ENCODE peak calls at places on chromosomes 16 and 17, in seven cellular contexts. B is HCT116, W is K562, H is WTC11, D is H1, A is GM12878, K is HepG2. J is an unnamed sample.

GRCh38 chr17:21143695-21144094 is 16.9 kb downstream of the DHRS7B start:
- DNase-seq in B (no peak), K (no peak), D (no peak), W (no peak), H (no peak), A (no peak), J (no peak)

GRCh38 chr17:51351890-51352289 is 91.5 kb downstream of the UTP18 start:
- DNase-seq in A (no peak), B (no peak), W (no peak), D (no peak), H (no peak), K (no peak), J (no peak)

GRCh38 chr17:45320931-45321461 is 4.2 kb upstream of the MAP3K14 start:
- DNase-seq in H (no peak), B (peak), K (no peak), W (peak), D (no peak), A (no peak), J (peak)

GRCh38 chr17:65277576-65277975 is 140.4 kb downstream of the RGS9 start:
- DNase-seq in W (no peak), D (no peak), H (no peak), B (no peak), K (no peak), A (no peak), J (no peak)

GRCh38 chr16:57670206-57670605 is 2.1 kb downstream of the ADGRG3 start:
- DNase-seq in W (no peak), A (no peak), B (no peak), K (no peak), H (no peak), D (no peak), J (no peak)

GRCh38 chr17:45218895-45219661 is 2.6 kb upstream of the FMNL1 start:
- DNase-seq in H (peak), D (no peak), K (peak), W (peak), A (no peak), B (peak), J (peak)

GRCh38 chr17:29444589-29444988 is 54.4 kb downstream of the TAOK1 start:
- DNase-seq in D (no peak), H (no peak), B (no peak), W (no peak), K (no peak), A (no peak), J (no peak)

GRCh38 chr16:3074860-3075545 is 9.6 kb downstream of the IL32 start:
- DNase-seq in A (peak), K (no peak), D (no peak), W (no peak), B (no peak), H (no peak), J (no peak)

GRCh38 chr17:61221181-61221580 is 178.5 kb upstream of the TBX2 start:
- DNase-seq in D (no peak), H (no peak), K (no peak), W (no peak), B (no peak), A (no peak), J (no peak)

GRCh38 chr17:81510798-81511549 is 1.6 kb downstream of the ACTG1 start:
- DNase-seq in D (no peak), A (no peak), K (no peak), H (no peak), W (no peak), B (no peak), J (no peak)

GRCh38 chr17:79363552-79364275 is 247.1 kb downstream of the RBFOX3 start:
- DNase-seq in K (no peak), B (no peak), H (no peak), A (no peak), D (no peak), W (no peak), J (no peak)

GRCh38 chr16:12078405-12079245 is 102.1 kb downstream of the SNX29 start:
- DNase-seq in H (no peak), A (no peak), W (no peak), B (no peak), K (no peak), D (no peak), J (no peak)

GRCh38 chr16:369275-369865 is 968 bp downstream of the MRPL28 start:
- DNase-seq in W (peak), H (no peak), D (no peak), A (no peak), B (no peak), K (no peak), J (no peak)

GRCh38 chr17:10631048-10631700 is 25.9 kb downstream of the MYH3 start:
- DNase-seq in A (no peak), H (peak), B (no peak), K (no peak), D (no peak), W (peak), J (peak)

GRCh38 chr16:85686912-85687591 is 1.7 kb downstream of the GINS2 start:
- DNase-seq in H (no peak), B (no peak), K (no peak), D (no peak), A (no peak), W (peak), J (no peak)

GRCh38 chr16:11743308-11744074 is 834 bp upstream of the TXNDC11 start:
- DNase-seq in A (no peak), K (peak), W (no peak), D (no peak), B (peak), H (no peak), J (peak)

GRCh38 chr16:66026211-66026610 is 340.3 kb upstream of the CDH5 start:
- DNase-seq in D (peak), K (no peak), B (no peak), A (no peak), W (no peak), H (peak), J (peak)

GRCh38 chr17:42403150-42403549 is 14.9 kb upstream of the STAT3 start:
- DNase-seq in K (no peak), A (no peak), H (peak), B (no peak), D (no peak), W (peak), J (no peak)

GRCh38 chr17:42221886-42222745 is 27.8 kb upstream of the GHDC start:
- DNase-seq in W (peak), K (peak), A (no peak), D (peak), B (peak), H (peak), J (peak)

GRCh38 chr16:477287-477686 is 50.2 kb upstream of the CAPN15 start:
- DNase-seq in W (no peak), K (no peak), A (no peak), D (no peak), B (no peak), H (no peak), J (no peak)

GRCh38 chr17:36094232-36094631 is 4.3 kb upstream of the CCL3 start:
- DNase-seq in B (no peak), A (no peak), K (no peak), W (no peak), D (no peak), H (no peak), J (no peak)

GRCh38 chr17:31907342-31907975 is 6.0 kb upstream of the UTP6 start:
- DNase-seq in B (no peak), K (no peak), A (no peak), W (no peak), H (no peak), D (no peak), J (no peak)

GRCh38 chr17:66426397-66427033 is 124.1 kb downstream of the PRKCA start:
- DNase-seq in W (peak), A (no peak), D (no peak), B (peak), H (no peak), K (peak), J (peak)

GRCh38 chr17:43018008-43018853 is 4.0 kb downstream of the VAT1 start:
- DNase-seq in B (no peak), K (no peak), H (no peak), D (no peak), A (no peak), W (no peak), J (no peak)

GRCh38 chr17:65243838-65244237 is 106.7 kb downstream of the RGS9 start:
- DNase-seq in H (no peak), D (no peak), W (no peak), K (no peak), B (peak), A (no peak), J (peak)

GRCh38 chr16:3282103-3282746 is 1.1 kb upstream of the ZNF263 start:
- DNase-seq in H (peak), A (no peak), B (no peak), D (no peak), K (peak), W (no peak), J (peak)

GRCh38 chr17:42655528-42655927 is 3.6 kb upstream of the TUBG2 start:
- DNase-seq in H (no peak), W (no peak), B (no peak), K (no peak), D (no peak), A (no peak), J (no peak)

GRCh38 chr17:81866440-81867122 is 4.6 kb downstream of the ARHGDIA start:
- DNase-seq in K (no peak), W (no peak), H (no peak), D (no peak), B (no peak), A (no peak), J (no peak)

GRCh38 chr17:2237521-2237921 is 66.1 kb downstream of the SMG6 start:
- DNase-seq in H (no peak), W (no peak), K (no peak), A (no peak), D (no peak), B (no peak), J (no peak)

GRCh38 chr16:82016964-82017363 is 5.7 kb upstream of the SDR42E1 start:
- DNase-seq in K (no peak), B (no peak), H (no peak), W (no peak), A (no peak), D (no peak), J (no peak)

GRCh38 chr16:14569213-14569612 is 60.8 kb downstream of the PARN start:
- DNase-seq in W (no peak), K (no peak), D (no peak), H (no peak), B (no peak), A (no peak), J (no peak)

GRCh38 chr17:45086346-45086745 is 25.2 kb downstream of the NMT1 start:
- DNase-seq in D (no peak), K (no peak), B (no peak), A (no peak), W (no peak), H (no peak), J (no peak)

GRCh38 chr16:87540072-87540976 is 47.5 kb upstream of the ZCCHC14 start:
- DNase-seq in B (no peak), H (no peak), D (no peak), A (no peak), K (no peak), W (no peak), J (no peak)

GRCh38 chr16:88510091-88510719 is 57.1 kb downstream of the ZFPM1 start:
- DNase-seq in W (no peak), H (no peak), A (no peak), D (no peak), K (no peak), B (no peak), J (peak)

GRCh38 chr16:30893082-30893743 is 664 bp downstream of the BCL7C start:
- DNase-seq in A (no peak), W (peak), D (no peak), H (peak), B (no peak), K (no peak), J (no peak)

GRCh38 chr16:79628501-79628975 is 28.0 kb upstream of the MAF start:
- DNase-seq in H (no peak), W (no peak), A (peak), D (no peak), B (no peak), K (no peak), J (no peak)

GRCh38 chr17:337866-338265 is 14.7 kb downstream of the RPH3AL start:
- DNase-seq in B (no peak), H (no peak), D (no peak), A (peak), K (no peak), W (no peak), J (no peak)

GRCh38 chr17:336110-337021 is 16.2 kb downstream of the RPH3AL start:
- DNase-seq in B (no peak), D (no peak), A (no peak), W (no peak), H (no peak), K (no peak), J (no peak)

GRCh38 chr16:31382485-31383161 is 10.5 kb upstream of the ITGAD start:
- DNase-seq in K (peak), B (peak), H (peak), D (peak), W (peak), A (no peak), J (peak)

GRCh38 chr16:47780213-47780612 is 319.1 kb downstream of the PHKB start:
- DNase-seq in K (no peak), B (no peak), H (no peak), W (no peak), A (no peak), D (no peak), J (no peak)

GRCh38 chr16:47777191-47777590 is 316.1 kb downstream of the PHKB start:
- DNase-seq in K (no peak), B (no peak), D (no peak), W (no peak), H (no peak), A (no peak), J (no peak)

GRCh38 chr16:47778106-47778803 is 317.1 kb downstream of the PHKB start:
- DNase-seq in K (no peak), H (no peak), D (no peak), B (no peak), A (no peak), W (no peak), J (no peak)

GRCh38 chr16:47774661-47775060 is 313.5 kb downstream of the PHKB start:
- DNase-seq in H (peak), A (no peak), D (peak), B (no peak), K (peak), W (no peak), J (no peak)

DNA sequence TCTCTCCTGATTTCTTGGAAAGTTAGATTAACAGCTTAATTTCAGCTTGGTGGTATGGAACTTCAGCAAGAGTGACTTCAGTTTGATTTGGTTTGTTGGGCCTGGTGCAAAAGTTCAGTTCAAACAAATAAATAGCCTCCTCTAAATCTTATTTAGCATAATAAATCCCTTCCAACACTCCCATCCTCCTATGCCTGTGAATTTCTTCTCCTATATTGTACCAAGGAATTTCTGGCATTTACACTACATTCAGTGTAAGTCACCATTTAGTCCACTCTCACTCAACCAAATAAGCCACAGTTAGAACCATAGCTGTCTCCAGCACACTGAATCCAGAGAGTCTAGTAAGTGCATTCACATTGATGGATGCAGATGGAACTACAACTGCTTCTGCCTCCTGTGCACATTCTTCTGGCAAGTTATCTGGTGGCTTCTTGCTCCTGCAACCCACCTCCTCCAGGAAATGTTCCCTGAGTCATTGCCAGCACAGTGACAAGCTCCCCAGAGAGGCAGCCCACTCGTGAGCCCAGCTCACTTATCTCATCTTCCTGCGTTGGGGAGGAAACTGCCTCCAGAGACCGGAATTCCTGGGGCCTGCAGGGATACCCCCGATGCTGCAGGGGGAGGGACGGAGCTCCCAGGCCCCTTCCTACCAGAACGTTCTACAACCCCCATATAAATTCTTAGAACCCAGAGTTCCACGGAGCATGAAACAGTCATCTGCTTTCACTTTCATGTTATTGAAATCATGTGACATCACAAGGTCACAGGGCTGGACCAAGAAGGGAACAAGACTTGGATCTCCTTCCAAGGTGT is 318.3 kb downstream of the PHKB start:
- DNase-seq in D (no peak), H (no peak), K (no peak), B (no peak), W (no peak), A (peak), J (no peak)
- TF ChIP-seq SP1 in D (no peak), H (no peak), K (no peak), B (no peak), W (no peak), A (no peak), J (no peak)

GRCh38 chr16:83717308-83717707 is 90.5 kb upstream of the HSBP1 start:
- DNase-seq in K (no peak), B (no peak), A (no peak), D (no peak), H (peak), W (peak), J (peak)
- TF ChIP-seq SP1 in K (no peak), B (no peak), A (no peak), D (no peak), H (no peak), W (no peak), J (no peak)

DNA sequence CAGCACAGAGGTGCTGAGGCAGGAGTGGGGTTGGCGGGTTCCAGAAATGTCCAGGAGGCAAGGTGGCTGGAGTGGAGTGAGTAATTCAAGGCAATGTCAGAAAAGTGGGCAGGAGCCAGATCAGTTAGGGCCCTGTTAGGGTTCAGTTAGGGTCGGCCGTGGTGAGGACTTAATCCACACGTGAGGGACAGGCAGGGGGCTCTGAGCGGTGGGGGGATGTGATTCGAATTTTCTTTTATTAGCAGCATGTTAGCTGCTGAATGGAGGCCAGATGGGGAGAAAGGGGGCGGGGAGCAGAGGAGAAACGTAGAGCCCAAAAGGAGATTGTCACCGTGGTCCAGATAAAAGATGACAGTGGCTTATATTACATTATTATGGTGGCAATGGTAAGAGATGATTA is 390.3 kb downstream of the HAPSTR1 start:
- DNase-seq in A (no peak), W (no peak), K (no peak), H (no peak), D (no peak), B (no peak), J (no peak)
- TF ChIP-seq SP1 in A (no peak), W (no peak), K (no peak), H (no peak), D (no peak), B (no peak), J (no peak)

GRCh38 chr17:47272491-47272890 is 18.9 kb downstream of the ITGB3 start:
- DNase-seq in K (no peak), W (no peak), A (no peak), D (no peak), B (no peak), H (no peak), J (no peak)

GRCh38 chr17:47275245-47275984 is 21.8 kb downstream of the ITGB3 start:
- DNase-seq in D (no peak), A (no peak), K (no peak), H (peak), W (peak), B (no peak), J (peak)

GRCh38 chr17:47274319-47275069 is 20.9 kb downstream of the ITGB3 start:
- DNase-seq in B (no peak), W (no peak), H (no peak), K (no peak), D (no peak), A (no peak), J (no peak)

GRCh38 chr17:47270946-47271705 is 17.5 kb downstream of the ITGB3 start:
- DNase-seq in B (no peak), W (no peak), H (no peak), D (no peak), K (no peak), A (no peak), J (no peak)

DNA sequence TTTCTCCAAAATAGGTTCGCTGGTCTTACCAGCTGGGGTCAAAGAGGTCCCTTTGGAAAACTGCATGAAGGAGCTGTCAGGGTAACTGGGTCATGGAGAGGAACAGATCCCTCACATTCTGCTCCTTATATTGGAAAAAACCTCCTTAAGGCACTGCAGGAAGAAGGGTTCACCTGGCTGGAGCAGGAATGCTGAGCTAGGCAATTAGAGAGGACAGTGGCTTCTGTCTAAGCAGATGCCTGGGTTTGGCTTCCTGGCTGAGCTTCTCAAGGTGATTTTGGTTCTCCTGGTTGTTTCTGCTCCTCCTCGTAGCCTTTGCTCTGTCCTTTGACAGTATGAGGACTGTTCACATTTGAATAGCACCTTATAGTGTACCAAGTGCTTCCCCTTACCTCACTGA is 19.6 kb downstream of the ITGB3 start:
- DNase-seq in H (no peak), B (no peak), W (no peak), K (no peak), D (no peak), A (no peak), J (no peak)
- TF ChIP-seq SP1 in H (no peak), B (no peak), W (no peak), K (no peak), D (no peak), A (no peak), J (no peak)

DNA sequence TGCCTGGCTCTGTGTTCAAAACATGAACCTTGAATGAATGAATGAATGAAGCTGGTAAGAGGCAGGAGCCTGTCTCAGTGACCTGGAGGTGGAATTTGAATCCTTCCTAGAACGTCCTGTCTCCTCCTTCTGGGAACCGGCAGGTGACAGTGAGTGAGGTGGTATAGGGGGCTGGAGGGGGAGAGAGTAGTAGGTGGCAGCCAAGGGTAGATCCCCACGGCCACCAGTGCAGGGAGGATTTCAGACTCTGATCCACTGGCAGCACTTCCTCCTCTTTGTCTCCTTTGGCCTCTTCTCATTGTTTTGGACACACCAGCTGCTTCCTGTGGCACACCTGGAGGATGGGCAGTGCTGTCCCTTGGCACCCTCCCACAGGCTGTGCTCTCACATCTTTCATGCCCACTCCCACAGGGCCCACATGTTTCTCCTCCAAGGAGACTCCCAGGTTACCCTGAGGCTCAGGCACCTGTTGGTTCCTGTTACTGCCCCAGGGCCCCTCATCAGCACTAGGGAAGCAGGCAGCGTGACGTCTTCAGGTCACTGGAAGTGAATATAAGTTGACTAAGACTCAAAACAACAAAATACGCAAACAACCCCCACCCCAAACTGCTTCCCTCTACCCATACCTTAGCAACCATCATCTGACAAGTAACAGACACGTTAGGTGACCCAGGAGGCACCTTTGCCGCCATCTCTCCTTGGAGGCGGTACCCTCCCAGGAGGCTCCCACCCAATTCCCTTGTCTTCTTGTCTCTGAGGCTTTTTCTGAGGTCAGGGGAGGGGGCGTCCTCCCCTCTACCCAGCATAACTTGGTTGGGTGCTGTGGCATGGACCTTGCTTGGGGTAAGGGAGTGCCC is 84.6 kb downstream of the N4BP1 start:
- DNase-seq in B (no peak), K (no peak), D (no peak), A (no peak), W (no peak), H (no peak), J (no peak)
- TF ChIP-seq SP1 in B (no peak), K (no peak), D (no peak), A (no peak), W (no peak), H (no peak), J (no peak)

GRCh38 chr16:6016530-6017184 is 919.1 kb upstream of the EEF2KMT start:
- DNase-seq in W (peak), D (no peak), H (no peak), B (no peak), A (no peak), K (peak), J (peak)
- TF ChIP-seq SP1 in W (no peak), D (no peak), H (no peak), B (no peak), A (no peak), K (no peak), J (no peak)

J was measured in HEK293T.